ENCODE peak calls at places on chromosomes 11 and 22, in nine cellular contexts. One of them, this sample, is unnamed.

GRCh38 chr11:34053161-34053686 is 1.7 kb downstream of the CAPRIN1 start:
- DNase-seq in RWPE2: peak; percentile 76
- DNase-seq in K562: peak; percentile 86
- DNase-seq in Peyer's patch: peak; percentile 85
- DNase-seq in neural progenitor cell: peak; percentile 84
- DNase-seq in uterus: peak; percentile 46
- DNase-seq in pancreas: peak; percentile 78
- DNase-seq in body of pancreas: peak; percentile 74
- DNase-seq in tibial nerve: peak; percentile 53
- DNase-seq in this sample: peak; percentile 27

GRCh38 chr11:35223429-35223828 is 84.5 kb downstream of the CD44 start:
- DNase-seq in RWPE2: no peak
- DNase-seq in K562: no peak
- DNase-seq in Peyer's patch: no peak
- DNase-seq in neural progenitor cell: peak; percentile 30
- DNase-seq in uterus: peak; percentile 78
- DNase-seq in pancreas: no peak
- DNase-seq in body of pancreas: no peak
- DNase-seq in tibial nerve: no peak
- DNase-seq in this sample: no peak

GRCh38 chr11:75428989-75429640 is 3.9 kb downstream of the KLHL35 start:
- DNase-seq in RWPE2: peak; percentile 30
- DNase-seq in K562: no peak
- DNase-seq in Peyer's patch: no peak
- DNase-seq in neural progenitor cell: no peak
- DNase-seq in uterus: no peak
- DNase-seq in pancreas: no peak
- DNase-seq in body of pancreas: no peak
- DNase-seq in tibial nerve: no peak
- DNase-seq in this sample: no peak

GRCh38 chr11:104694259-104695070 is 203.8 kb downstream of the CASP12 start:
- DNase-seq in RWPE2: no peak
- DNase-seq in K562: no peak
- DNase-seq in Peyer's patch: no peak
- DNase-seq in neural progenitor cell: peak; percentile 1
- DNase-seq in uterus: no peak
- DNase-seq in pancreas: no peak
- DNase-seq in body of pancreas: peak; percentile 11
- DNase-seq in tibial nerve: no peak
- DNase-seq in this sample: no peak

GRCh38 chr11:67615455-67616430 is 9.0 kb downstream of the NDUFV1 start:
- DNase-seq in RWPE2: no peak
- DNase-seq in K562: peak; percentile 59
- DNase-seq in Peyer's patch: no peak
- DNase-seq in neural progenitor cell: peak; percentile 54
- DNase-seq in uterus: no peak
- DNase-seq in pancreas: peak; percentile 37
- DNase-seq in body of pancreas: peak; percentile 62
- DNase-seq in tibial nerve: no peak
- DNase-seq in this sample: no peak

GRCh38 chr11:45885274-45885920 is at the start of gene MAPK8IP1:
- DNase-seq in RWPE2: no peak
- DNase-seq in K562: peak; percentile 73
- DNase-seq in Peyer's patch: peak; percentile 26
- DNase-seq in neural progenitor cell: peak; percentile 94
- DNase-seq in uterus: peak; percentile 55
- DNase-seq in pancreas: peak; percentile 56
- DNase-seq in body of pancreas: peak; percentile 62
- DNase-seq in tibial nerve: peak; percentile 18
- DNase-seq in this sample: no peak

GRCh38 chr11:40716344-40717178 is 742.9 kb downstream of the LRRC4C start:
- DNase-seq in RWPE2: no peak
- DNase-seq in K562: no peak
- DNase-seq in Peyer's patch: no peak
- DNase-seq in neural progenitor cell: peak; percentile 6
- DNase-seq in uterus: no peak
- DNase-seq in pancreas: no peak
- DNase-seq in body of pancreas: no peak
- DNase-seq in tibial nerve: no peak
- DNase-seq in this sample: no peak

GRCh38 chr11:11157201-11157600 is 195.8 kb downstream of the CSNK2A3 start:
- DNase-seq in RWPE2: no peak
- DNase-seq in K562: peak; percentile 41
- DNase-seq in Peyer's patch: peak; percentile 29
- DNase-seq in neural progenitor cell: peak; percentile 73
- DNase-seq in uterus: no peak
- DNase-seq in pancreas: no peak
- DNase-seq in body of pancreas: no peak
- DNase-seq in tibial nerve: no peak
- DNase-seq in this sample: no peak

GRCh38 chr11:70853103-70853830 is 399.1 kb downstream of the SHANK2 start:
- DNase-seq in RWPE2: no peak
- DNase-seq in K562: no peak
- DNase-seq in Peyer's patch: no peak
- DNase-seq in neural progenitor cell: no peak
- DNase-seq in uterus: no peak
- DNase-seq in pancreas: no peak
- DNase-seq in body of pancreas: no peak
- DNase-seq in tibial nerve: no peak
- DNase-seq in this sample: no peak

GRCh38 chr22:46084943-46085830 is 65.1 kb upstream of the PPARA start:
- DNase-seq in RWPE2: peak; percentile 94
- DNase-seq in K562: peak; percentile 71
- DNase-seq in Peyer's patch: no peak
- DNase-seq in neural progenitor cell: no peak
- DNase-seq in uterus: peak; percentile 92
- DNase-seq in pancreas: peak; percentile 85
- DNase-seq in body of pancreas: peak; percentile 92
- DNase-seq in tibial nerve: peak; percentile 69
- DNase-seq in this sample: peak; percentile 68

GRCh38 chr11:72599325-72600117 is 74.7 kb downstream of the PDE2A start:
- DNase-seq in RWPE2: no peak
- DNase-seq in K562: no peak
- DNase-seq in Peyer's patch: no peak
- DNase-seq in neural progenitor cell: no peak
- DNase-seq in uterus: no peak
- DNase-seq in pancreas: no peak
- DNase-seq in body of pancreas: no peak
- DNase-seq in tibial nerve: no peak
- DNase-seq in this sample: no peak

GRCh38 chr11:122207921-122208764 is 92.1 kb upstream of the BLID start:
- DNase-seq in RWPE2: no peak
- DNase-seq in K562: no peak
- DNase-seq in Peyer's patch: no peak
- DNase-seq in neural progenitor cell: no peak
- DNase-seq in uterus: no peak
- DNase-seq in pancreas: no peak
- DNase-seq in body of pancreas: no peak
- DNase-seq in tibial nerve: no peak
- DNase-seq in this sample: no peak

GRCh38 chr11:70854891-70855556 is 397.4 kb downstream of the SHANK2 start:
- DNase-seq in RWPE2: no peak
- DNase-seq in K562: no peak
- DNase-seq in Peyer's patch: no peak
- DNase-seq in neural progenitor cell: no peak
- DNase-seq in uterus: no peak
- DNase-seq in pancreas: no peak
- DNase-seq in body of pancreas: peak; percentile 9
- DNase-seq in tibial nerve: no peak
- DNase-seq in this sample: no peak

GRCh38 chr22:37190262-37190780 is 2.3 kb upstream of the C1QTNF6 start:
- DNase-seq in RWPE2: peak; percentile 7
- DNase-seq in K562: peak; percentile 48
- DNase-seq in Peyer's patch: no peak
- DNase-seq in neural progenitor cell: no peak
- DNase-seq in uterus: no peak
- DNase-seq in pancreas: no peak
- DNase-seq in body of pancreas: no peak
- DNase-seq in tibial nerve: no peak
- DNase-seq in this sample: no peak

GRCh38 chr22:35524966-35525686 is 15.5 kb upstream of the RASD2 start:
- DNase-seq in RWPE2: no peak
- DNase-seq in K562: no peak
- DNase-seq in Peyer's patch: no peak
- DNase-seq in neural progenitor cell: no peak
- DNase-seq in uterus: peak; percentile 54
- DNase-seq in pancreas: no peak
- DNase-seq in body of pancreas: peak; percentile 27
- DNase-seq in tibial nerve: no peak
- DNase-seq in this sample: no peak

DNA sequence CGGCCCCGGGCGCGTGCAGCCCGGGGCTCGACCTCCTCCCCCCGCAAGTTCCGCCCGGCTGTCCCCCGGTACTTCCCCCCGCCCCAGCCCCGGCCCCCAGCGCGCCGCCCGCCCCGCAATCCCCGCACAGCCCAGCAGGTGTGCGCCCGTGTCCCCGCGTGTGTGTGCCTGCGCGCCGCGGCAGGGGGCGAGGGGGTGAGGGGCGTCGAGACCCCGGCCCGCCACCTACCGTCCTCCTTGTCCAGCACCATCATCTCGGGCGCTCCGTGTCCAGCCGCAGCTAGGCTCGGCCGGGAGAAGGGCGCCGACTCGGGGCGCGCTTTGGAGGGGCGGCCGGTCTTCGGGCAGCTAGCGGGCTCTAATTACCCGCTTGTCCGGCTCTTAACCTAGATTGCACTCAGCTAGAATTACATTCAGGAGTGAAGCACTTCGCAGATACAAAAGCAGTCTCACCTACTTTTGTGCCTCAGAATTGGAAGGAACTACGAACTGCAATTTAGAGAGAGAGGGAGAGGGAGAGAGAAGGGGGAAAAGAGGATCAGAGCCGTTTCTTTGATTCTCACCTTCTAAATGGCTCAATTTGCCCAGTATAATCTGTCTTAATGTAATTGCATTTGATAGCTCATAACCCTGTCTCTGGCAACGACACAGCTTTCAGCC is 439 bp downstream of the LMO1 start:
- DNase-seq in RWPE2: no peak
- DNase-seq in K562: no peak
- DNase-seq in Peyer's patch: no peak
- DNase-seq in neural progenitor cell: peak; percentile 78
- DNase-seq in uterus: no peak
- DNase-seq in pancreas: no peak
- DNase-seq in body of pancreas: no peak
- DNase-seq in tibial nerve: no peak
- DNase-seq in this sample: no peak
- H3K27ac ChIP-seq in RWPE2: no peak overlapping the region
- H3K27ac ChIP-seq in K562: no peak overlapping the region
- H3K27ac ChIP-seq in Peyer's patch: no peak overlapping the region
- H3K27ac ChIP-seq in neural progenitor cell: no peak overlapping the region
- H3K27ac ChIP-seq in uterus: no peak overlapping the region
- H3K27ac ChIP-seq in pancreas: no peak overlapping the region
- H3K27ac ChIP-seq in body of pancreas: no peak overlapping the region
- H3K27ac ChIP-seq in tibial nerve: no peak overlapping the region
- H3K27ac ChIP-seq in this sample: no peak overlapping the region

DNA sequence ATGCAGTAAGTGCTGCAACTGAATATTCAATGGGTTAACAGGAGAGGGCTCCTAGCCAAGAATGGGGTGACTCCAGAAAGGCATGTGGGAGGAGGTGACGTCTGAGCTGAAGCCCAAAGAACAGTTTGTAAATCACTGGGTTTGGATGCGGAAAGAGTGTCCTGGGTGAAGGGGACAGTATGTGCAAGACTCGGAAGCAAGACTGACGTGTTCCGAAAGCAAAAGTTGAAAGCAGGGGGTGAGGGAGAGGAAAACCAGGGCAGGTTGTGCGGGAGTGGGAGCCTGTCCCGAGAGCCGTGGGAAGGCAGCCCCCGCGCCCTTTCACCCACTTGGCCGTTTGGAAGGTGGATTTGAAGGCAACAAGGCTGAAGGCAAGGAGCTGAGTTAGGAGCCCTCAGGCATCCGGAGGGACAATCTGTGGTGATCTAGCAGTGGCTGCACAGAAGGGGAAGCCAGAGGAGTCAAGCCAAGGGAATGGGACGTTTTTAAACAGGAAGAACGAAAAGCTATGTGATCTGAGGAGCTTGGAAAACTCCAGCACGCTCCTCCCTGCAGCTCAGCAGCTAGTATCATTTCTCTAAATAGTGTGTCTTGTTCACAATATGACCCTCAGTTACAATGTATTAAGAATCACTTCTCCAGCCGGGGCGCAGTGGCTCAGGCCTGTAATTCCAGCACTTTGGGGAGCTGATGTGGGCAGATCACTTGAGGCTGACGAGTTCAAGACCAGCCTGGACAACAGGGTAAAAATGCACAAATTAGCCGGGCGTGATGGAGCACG is 7.7 kb downstream of the SLC25A18 start:
- DNase-seq in RWPE2: no peak
- DNase-seq in K562: no peak
- DNase-seq in Peyer's patch: peak; percentile 19
- DNase-seq in neural progenitor cell: no peak
- DNase-seq in uterus: peak; percentile 92
- DNase-seq in pancreas: no peak
- DNase-seq in body of pancreas: peak; percentile 71
- DNase-seq in tibial nerve: peak; percentile 81
- DNase-seq in this sample: peak; percentile 86
- H3K27ac ChIP-seq in RWPE2: peak overlapping the region; percentile 27
- H3K27ac ChIP-seq in K562: no peak overlapping the region
- H3K27ac ChIP-seq in Peyer's patch: peak overlapping the region; percentile 74
- H3K27ac ChIP-seq in neural progenitor cell: no peak overlapping the region
- H3K27ac ChIP-seq in uterus: peak overlapping the region; percentile 78
- H3K27ac ChIP-seq in pancreas: peak overlapping the region; percentile 22
- H3K27ac ChIP-seq in body of pancreas: peak overlapping the region; percentile 46
- H3K27ac ChIP-seq in tibial nerve: peak overlapping the region; percentile 82
- H3K27ac ChIP-seq in this sample: peak overlapping the region; percentile 80

DNA sequence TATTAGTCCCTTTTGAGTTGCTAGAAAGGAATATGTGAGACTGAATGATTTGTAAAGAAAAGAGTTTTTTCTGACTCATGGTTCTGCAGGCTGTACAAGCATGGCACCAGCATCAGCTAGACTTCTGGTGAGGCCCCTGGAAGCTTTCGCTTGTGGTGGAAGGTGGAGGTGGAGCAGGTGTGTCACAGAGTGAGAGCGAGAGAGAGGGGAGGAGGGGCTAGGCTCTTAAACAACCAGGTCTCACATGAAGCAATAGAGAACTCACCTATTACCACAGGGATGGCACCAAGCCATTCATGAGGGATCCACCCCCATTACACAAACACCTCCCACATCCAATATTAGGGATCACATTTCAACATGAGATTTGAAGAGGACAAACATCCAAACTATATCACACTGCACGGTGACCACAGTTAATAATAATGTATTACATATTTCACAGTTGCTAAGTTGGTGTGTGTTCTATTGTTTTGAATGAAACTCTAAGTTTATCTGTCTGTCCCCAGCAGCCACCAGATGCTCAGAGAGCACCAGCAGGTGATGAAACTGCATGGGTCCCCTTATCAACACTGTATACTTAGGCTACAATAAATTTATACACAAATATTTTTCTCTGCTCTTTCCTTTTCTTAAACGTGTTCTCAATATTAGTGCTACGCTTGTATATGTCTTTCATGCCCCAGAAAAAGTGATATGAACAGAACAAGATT is 14.1 kb downstream of the ZFP91 start:
- DNase-seq in RWPE2: no peak
- DNase-seq in K562: no peak
- DNase-seq in Peyer's patch: no peak
- DNase-seq in neural progenitor cell: no peak
- DNase-seq in uterus: no peak
- DNase-seq in pancreas: no peak
- DNase-seq in body of pancreas: peak; percentile 67
- DNase-seq in tibial nerve: no peak
- DNase-seq in this sample: no peak
- H3K27ac ChIP-seq in RWPE2: no peak overlapping the region
- H3K27ac ChIP-seq in K562: no peak overlapping the region
- H3K27ac ChIP-seq in Peyer's patch: no peak overlapping the region
- H3K27ac ChIP-seq in neural progenitor cell: no peak overlapping the region
- H3K27ac ChIP-seq in uterus: no peak overlapping the region
- H3K27ac ChIP-seq in pancreas: no peak overlapping the region
- H3K27ac ChIP-seq in body of pancreas: no peak overlapping the region
- H3K27ac ChIP-seq in tibial nerve: no peak overlapping the region
- H3K27ac ChIP-seq in this sample: no peak overlapping the region

GRCh38 chr11:74008373-74009229 is at the start of gene UCP3:
- DNase-seq in RWPE2: no peak
- DNase-seq in K562: no peak
- DNase-seq in Peyer's patch: no peak
- DNase-seq in neural progenitor cell: no peak
- DNase-seq in uterus: no peak
- DNase-seq in pancreas: no peak
- DNase-seq in body of pancreas: no peak
- DNase-seq in tibial nerve: no peak
- DNase-seq in this sample: no peak
- H3K27ac ChIP-seq in RWPE2: no peak within 1 kb of the TSS
- H3K27ac ChIP-seq in K562: peak within 1 kb of the TSS; percentile 83
- H3K27ac ChIP-seq in Peyer's patch: no peak within 1 kb of the TSS
- H3K27ac ChIP-seq in neural progenitor cell: no peak within 1 kb of the TSS
- H3K27ac ChIP-seq in uterus: no peak within 1 kb of the TSS
- H3K27ac ChIP-seq in pancreas: no peak within 1 kb of the TSS
- H3K27ac ChIP-seq in body of pancreas: no peak within 1 kb of the TSS
- H3K27ac ChIP-seq in tibial nerve: no peak within 1 kb of the TSS
- H3K27ac ChIP-seq in this sample: no peak within 1 kb of the TSS